ENCODE peak calls at places on chromosomes 5 and 9, in nine cellular contexts. U, K, C, E, X, R, T, H and M are unnamed samples.

GRCh38 chr9:71729816-71730526 is 38.3 kb downstream of the CEMIP2 start:
- DNase-seq in E (no peak), U (peak; percentile 26), R (no peak), K (peak; percentile 20), H (no peak), C (no peak), T (no peak), X (peak; percentile 70), M (no peak)

GRCh38 chr5:90096415-90097081 is 313.0 kb downstream of the CETN3 start:
- DNase-seq in T (no peak), H (no peak), C (no peak), E (no peak), U (peak; percentile 92), K (peak; percentile 85), R (no peak), X (peak; percentile 91), M (peak; percentile 88)

GRCh38 chr5:132787076-132787475 is 10.0 kb upstream of the SEPTIN8 start:
- DNase-seq in E (no peak), H (no peak), T (no peak), K (no peak), C (no peak), X (no peak), U (peak; percentile 72), R (no peak), M (no peak)

GRCh38 chr9:124285903-124286291 is 28.1 kb downstream of the NEK6 start:
- DNase-seq in R (no peak), X (no peak), U (peak; percentile 98), C (no peak), E (no peak), K (no peak), H (peak; percentile 84), T (peak; percentile 17), M (no peak)

GRCh38 chr5:40401965-40402364 is 277.8 kb upstream of the PTGER4 start:
- DNase-seq in K (peak; percentile 62), U (no peak), R (no peak), X (peak; percentile 95), T (no peak), E (peak; percentile 14), C (no peak), H (no peak), M (peak; percentile 27)

GRCh38 chr9:120708526-120709224 is 5.6 kb downstream of the MEGF9 start:
- DNase-seq in R (no peak), H (no peak), K (peak; percentile 83), E (no peak), X (peak; percentile 68), U (peak; percentile 72), C (no peak), T (no peak), M (peak; percentile 64)

GRCh38 chr5:5182508-5183191 is 42.5 kb downstream of the ADAMTS16 start:
- DNase-seq in X (no peak), H (no peak), C (no peak), E (no peak), R (no peak), T (no peak), K (no peak), U (peak; percentile 63), M (no peak)

GRCh38 chr9:108086624-108087023 is 597.1 kb upstream of the KLF4 start:
- DNase-seq in R (no peak), T (no peak), K (no peak), C (no peak), U (no peak), E (no peak), X (no peak), H (no peak), M (no peak)

GRCh38 chr5:40627708-40628107 is 52.0 kb upstream of the PTGER4 start:
- DNase-seq in E (no peak), T (no peak), K (no peak), C (no peak), R (no peak), H (no peak), U (peak; percentile 10), X (no peak), M (no peak)

GRCh38 chr5:126659805-126660483 is 59.2 kb downstream of the PHAX start:
- DNase-seq in R (no peak), X (no peak), E (no peak), K (no peak), C (no peak), U (no peak), T (no peak), H (no peak), M (no peak)

GRCh38 chr9:130940023-130940549 is 1.0 kb upstream of the FIBCD1 start:
- DNase-seq in U (no peak), X (no peak), K (no peak), E (no peak), T (no peak), H (no peak), C (no peak), R (no peak), M (no peak)

GRCh38 chr5:77893225-77893860 is 117.2 kb upstream of the TBCA start:
- DNase-seq in X (peak; percentile 97), K (peak; percentile 95), T (no peak), C (no peak), U (peak; percentile 97), R (no peak), E (no peak), H (no peak), M (peak; percentile 68)

GRCh38 chr5:25241981-25242380 is 597.2 kb upstream of the CDH10 start:
- DNase-seq in E (no peak), T (no peak), K (no peak), X (no peak), C (no peak), R (no peak), H (no peak), U (no peak), M (no peak)
- H3K27ac ChIP-seq in E (no peak overlapping the region), T (no peak overlapping the region), K (no peak overlapping the region), X (no peak overlapping the region), C (no peak overlapping the region), R (no peak overlapping the region), H (no peak overlapping the region), U (no peak overlapping the region), M (no peak overlapping the region)

DNA sequence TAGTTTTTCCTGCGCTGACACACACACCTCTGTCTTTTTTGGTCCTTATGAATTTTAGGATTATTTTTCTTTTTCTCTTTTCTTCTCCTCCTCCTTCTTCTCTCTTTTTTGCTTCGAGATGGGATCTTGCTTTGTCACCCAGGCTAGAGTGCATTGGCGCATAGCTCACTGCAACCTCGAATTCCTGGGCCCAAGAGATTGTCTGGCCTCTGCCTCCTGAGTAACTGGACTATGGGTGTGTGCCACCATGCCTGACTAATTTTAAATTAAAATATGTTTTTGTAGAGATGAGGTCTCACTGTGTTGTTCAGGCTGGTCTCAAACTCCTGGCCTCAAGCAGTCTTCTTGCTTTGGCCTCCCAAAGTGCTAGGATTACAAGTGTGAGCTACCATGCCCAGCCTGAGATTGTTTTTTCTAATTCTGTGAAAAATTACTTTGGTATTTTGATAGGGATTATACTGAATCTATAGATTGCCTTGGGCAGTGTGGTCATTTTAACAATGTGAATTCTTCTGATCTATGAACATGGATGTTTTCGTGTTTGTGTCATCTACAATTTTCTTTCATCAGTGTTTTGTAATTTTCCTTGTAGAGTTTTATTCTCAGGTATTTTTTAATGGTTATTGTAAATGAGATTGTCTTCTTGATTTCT is 7.7 kb downstream of the AHRR start:
- DNase-seq in T (no peak), H (no peak), R (no peak), X (peak; percentile 39), U (no peak), E (no peak), K (no peak), C (no peak), M (no peak)
- H3K27ac ChIP-seq in T (no peak overlapping the region), H (no peak overlapping the region), R (no peak overlapping the region), X (no peak overlapping the region), U (no peak overlapping the region), E (no peak overlapping the region), K (no peak overlapping the region), C (no peak overlapping the region), M (no peak overlapping the region)

GRCh38 chr5:127884416-127884815 is 181.2 kb downstream of the CCDC192 start:
- DNase-seq in C (no peak), K (no peak), T (no peak), U (no peak), R (no peak), E (no peak), X (no peak), H (no peak), M (no peak)

GRCh38 chr5:127887282-127887681 is 184.1 kb downstream of the CCDC192 start:
- DNase-seq in K (peak; percentile 40), H (no peak), R (no peak), T (no peak), X (peak; percentile 41), E (no peak), C (no peak), U (no peak), M (no peak)

GRCh38 chr5:127886141-127886540 is 182.9 kb downstream of the CCDC192 start:
- DNase-seq in T (no peak), K (no peak), R (no peak), X (no peak), E (no peak), H (no peak), C (no peak), U (no peak), M (no peak)

GRCh38 chr5:127885176-127885575 is 182.0 kb downstream of the CCDC192 start:
- DNase-seq in T (no peak), H (no peak), X (peak; percentile 49), K (no peak), U (no peak), C (no peak), R (no peak), E (no peak), M (no peak)
- H3K27ac ChIP-seq in T (no peak overlapping the region), H (no peak overlapping the region), X (no peak overlapping the region), K (no peak overlapping the region), U (no peak overlapping the region), C (no peak overlapping the region), R (no peak overlapping the region), E (no peak overlapping the region), M (no peak overlapping the region)

GRCh38 chr5:52582313-52582712 is 205.4 kb upstream of the ITGA1 start:
- DNase-seq in K (no peak), H (no peak), U (no peak), R (no peak), T (no peak), X (peak; percentile 6), C (no peak), E (no peak), M (no peak)

GRCh38 chr5:52580921-52581320 is 206.8 kb upstream of the ITGA1 start:
- DNase-seq in X (peak; percentile 62), K (peak; percentile 41), T (no peak), E (no peak), C (no peak), R (no peak), U (peak; percentile 35), H (no peak), M (peak; percentile 6)

GRCh38 chr5:52579391-52579790 is 208.3 kb upstream of the ITGA1 start:
- DNase-seq in C (no peak), E (no peak), K (peak; percentile 30), H (no peak), R (no peak), T (no peak), U (no peak), X (peak; percentile 61), M (peak; percentile 60)

DNA sequence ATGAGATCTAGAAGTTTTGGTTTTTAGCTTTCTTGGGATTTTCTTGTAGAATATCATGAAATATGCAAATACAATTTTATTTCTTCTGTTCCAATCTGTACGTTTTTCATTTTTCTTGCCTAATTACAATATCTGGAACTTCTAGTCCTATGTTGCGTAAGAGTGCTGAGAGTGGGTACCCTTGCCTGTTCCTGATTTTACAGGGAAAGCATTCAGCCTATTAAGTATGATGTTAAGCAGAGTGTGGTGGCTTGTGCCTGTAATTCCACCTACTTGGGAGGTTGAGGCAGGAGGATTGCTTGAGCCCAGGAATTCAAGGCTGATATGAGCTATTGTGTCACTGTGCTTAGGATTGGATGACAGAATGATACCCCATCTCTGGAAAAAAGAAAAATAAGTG is 210.2 kb upstream of the ITGA1 start:
- DNase-seq in X (no peak), C (no peak), E (no peak), R (no peak), H (no peak), T (no peak), K (no peak), U (no peak), M (no peak)
- H3K27ac ChIP-seq in X (no peak overlapping the region), C (no peak overlapping the region), E (no peak overlapping the region), R (no peak overlapping the region), H (no peak overlapping the region), T (no peak overlapping the region), K (no peak overlapping the region), U (no peak overlapping the region), M (no peak overlapping the region)